ENCODE peak calls at places on chromosomes 16 and 17, in five cellular contexts. C, O, P, F and Y are unnamed samples. For H3K4me1, the result is how much of the 10 kb centered on the place peaks cover.

GRCh38 chr17:78484300-78485159 is 92.7 kb downstream of the DNAH17 start:
- DNase-seq in C (peak), O (no peak), P (peak), F (no peak), Y (peak)

GRCh38 chr16:1560866-1561265 is 27.4 kb downstream of the TMEM204 start:
- DNase-seq in C (no peak), O (no peak), P (no peak), F (no peak), Y (no peak)

GRCh38 chr16:76837872-76838271 is 353.1 kb upstream of the MON1B start:
- DNase-seq in C (no peak), O (no peak), P (no peak), F (peak), Y (no peak)

GRCh38 chr17:63697341-63698286 is 2.3 kb downstream of the LIMD2 start:
- DNase-seq in C (peak), O (no peak), P (no peak), F (peak), Y (peak)

GRCh38 chr17:63500548-63501390 is 22.4 kb upstream of the KCNH6 start:
- DNase-seq in C (no peak), O (no peak), P (no peak), F (no peak), Y (no peak)

GRCh38 chr17:67818110-67819002 is 6.9 kb upstream of the BPTF start:
- DNase-seq in C (no peak), O (no peak), P (no peak), F (no peak), Y (no peak)

GRCh38 chr17:56834380-56835258 is 668 bp downstream of the DGKE start:
- DNase-seq in C (peak), O (peak), P (peak), F (peak), Y (peak)

GRCh38 chr17:5516060-5516792 is 29.9 kb downstream of the MIS12 start:
- DNase-seq in C (no peak), O (no peak), P (no peak), F (peak), Y (peak)

GRCh38 chr17:28549274-28550132 is 2.9 kb downstream of the UNC119 start:
- DNase-seq in C (no peak), O (no peak), P (no peak), F (no peak), Y (no peak)

GRCh38 chr17:42706732-42707131 is 24.4 kb downstream of the CNTNAP1 start:
- DNase-seq in C (no peak), O (no peak), P (no peak), F (no peak), Y (no peak)

GRCh38 chr16:4917117-4917516 is 19.8 kb downstream of the PPL start:
- DNase-seq in C (no peak), O (no peak), P (no peak), F (no peak), Y (peak)

GRCh38 chr16:4920826-4921225 is 16.1 kb downstream of the PPL start:
- DNase-seq in C (no peak), O (no peak), P (no peak), F (no peak), Y (peak)

GRCh38 chr16:4915226-4915761 is 21.7 kb downstream of the PPL start:
- DNase-seq in C (no peak), O (no peak), P (no peak), F (peak), Y (peak)

GRCh38 chr16:4922721-4923342 is 14.1 kb downstream of the PPL start:
- DNase-seq in C (no peak), O (no peak), P (no peak), F (no peak), Y (no peak)

DNA sequence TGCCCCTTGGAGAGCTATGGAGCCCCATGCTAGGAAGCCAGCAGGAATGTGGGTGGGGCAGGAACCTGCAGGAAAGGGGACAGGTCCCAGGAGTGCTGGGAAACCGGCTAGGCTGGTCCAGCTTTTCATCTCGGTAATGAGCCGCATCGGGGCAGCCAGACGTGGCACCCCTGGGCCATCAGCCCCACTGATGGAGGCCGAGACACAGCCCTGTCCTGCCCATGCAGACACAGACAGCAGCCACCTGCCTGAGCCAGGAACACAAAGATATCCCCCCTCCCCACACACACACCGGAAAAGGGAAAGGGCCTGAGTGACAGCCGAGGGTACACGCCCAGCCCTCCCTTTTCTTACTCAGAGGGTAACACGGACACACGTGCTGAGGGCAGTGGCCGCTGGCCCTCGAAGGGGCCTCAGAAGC is 18.1 kb downstream of the PPL start:
- DNase-seq in C (peak), O (no peak), P (no peak), F (peak), Y (no peak)
- H2BK12ac ChIP-seq in C (no peak), O (no peak), P (no peak), F (no peak), Y (no peak)

DNA sequence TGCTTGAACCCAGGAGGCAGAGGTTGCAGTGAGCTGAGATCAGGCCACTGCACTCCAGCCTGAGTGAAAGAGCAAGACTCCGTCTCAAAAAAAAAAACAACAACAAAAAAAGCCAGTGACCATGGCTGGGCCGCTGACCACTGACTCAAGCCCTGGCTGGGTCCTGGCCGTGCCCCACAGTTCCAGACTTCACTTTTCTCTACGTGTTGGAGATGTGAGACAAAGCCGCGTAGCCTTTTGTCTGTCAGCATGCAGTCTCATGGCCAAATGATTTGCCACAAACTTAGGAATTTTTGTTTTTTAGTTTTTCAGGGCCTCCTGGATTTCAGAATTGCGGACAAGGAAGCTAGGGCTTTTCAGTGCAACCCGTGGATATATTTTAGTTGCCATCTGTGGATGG is 89.3 kb upstream of the CIBAR2 start:
- DNase-seq in C (no peak), O (no peak), P (no peak), F (no peak), Y (no peak)
- H3K4me1 ChIP-seq in C (under half), O (under half), P (under half), F (under half), Y (half or more)

DNA sequence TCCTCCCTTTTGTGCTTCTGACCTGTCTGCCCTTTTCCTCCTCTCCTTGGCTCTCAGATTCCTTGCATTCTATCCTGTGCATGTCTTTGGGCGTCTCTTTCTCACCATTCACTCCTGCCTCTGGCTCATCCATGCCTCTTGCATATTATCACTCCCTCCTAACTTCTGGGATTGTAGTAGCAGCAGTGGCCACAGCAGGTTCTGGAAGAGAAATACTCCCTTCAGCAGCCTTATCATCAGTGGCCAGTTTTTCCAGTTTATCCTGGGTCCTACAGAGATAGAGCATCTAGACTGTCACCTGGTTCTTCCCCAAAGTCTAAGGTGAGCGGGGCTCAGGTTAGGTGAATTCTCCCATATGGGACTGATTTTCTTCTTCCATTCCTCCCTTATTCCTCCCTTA is 354.0 kb upstream of the CCL2 start:
- DNase-seq in C (no peak), O (no peak), P (no peak), F (no peak), Y (no peak)
- H2BK12ac ChIP-seq in C (no peak), O (no peak), P (no peak), F (no peak), Y (no peak)

GRCh38 chr16:67163164-67163902 is 1.2 kb upstream of the HSF4 start:
- DNase-seq in C (no peak), O (no peak), P (no peak), F (peak), Y (peak)
- H3K4me1 ChIP-seq in C (under half), O (under half), P (under half), F (under half), Y (half or more)

GRCh38 chr16:51103590-51103989 is 47.5 kb downstream of the SALL1 start:
- DNase-seq in C (no peak), O (no peak), P (no peak), F (no peak), Y (no peak)
- H2BK12ac ChIP-seq in C (no peak), O (no peak), P (no peak), F (no peak), Y (no peak)

GRCh38 chr17:81044764-81045589 is 10.0 kb downstream of the BAIAP2 start:
- DNase-seq in C (no peak), O (no peak), P (no peak), F (peak), Y (peak)
- H3K4me1 ChIP-seq in C (under half), O (under half), P (under half), F (under half), Y (half or more)

GRCh38 chr17:11871773-11872172 is 125.5 kb downstream of the ZNF18 start:
- DNase-seq in C (no peak), O (no peak), P (no peak), F (no peak), Y (no peak)
- H2BK12ac ChIP-seq in C (no peak), O (no peak), P (no peak), F (no peak), Y (no peak)

DNA sequence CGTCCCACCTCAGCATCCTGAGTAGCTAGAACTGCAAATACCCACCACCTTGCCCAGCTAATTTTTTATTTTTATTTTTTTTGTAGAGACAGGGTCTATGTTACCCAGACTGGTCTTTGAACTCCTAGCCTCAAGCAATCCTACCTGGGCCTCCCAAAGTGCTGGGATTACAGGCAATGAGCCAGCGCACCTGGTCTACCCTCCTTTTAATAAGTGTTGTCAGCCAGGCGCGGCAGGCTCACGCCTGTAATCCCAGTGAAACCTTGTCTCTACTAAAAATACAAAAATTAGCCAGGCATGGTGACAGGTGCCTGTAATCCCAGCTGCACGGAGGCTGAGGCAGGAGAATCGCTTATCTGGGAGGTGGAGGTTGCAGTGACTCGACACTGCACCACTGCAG is 19.3 kb downstream of the RFFL start:
- DNase-seq in C (no peak), O (no peak), P (no peak), F (no peak), Y (no peak)
- H3K4me1 ChIP-seq in C (under half), O (under half), P (under half), F (under half), Y (under half)

DNA sequence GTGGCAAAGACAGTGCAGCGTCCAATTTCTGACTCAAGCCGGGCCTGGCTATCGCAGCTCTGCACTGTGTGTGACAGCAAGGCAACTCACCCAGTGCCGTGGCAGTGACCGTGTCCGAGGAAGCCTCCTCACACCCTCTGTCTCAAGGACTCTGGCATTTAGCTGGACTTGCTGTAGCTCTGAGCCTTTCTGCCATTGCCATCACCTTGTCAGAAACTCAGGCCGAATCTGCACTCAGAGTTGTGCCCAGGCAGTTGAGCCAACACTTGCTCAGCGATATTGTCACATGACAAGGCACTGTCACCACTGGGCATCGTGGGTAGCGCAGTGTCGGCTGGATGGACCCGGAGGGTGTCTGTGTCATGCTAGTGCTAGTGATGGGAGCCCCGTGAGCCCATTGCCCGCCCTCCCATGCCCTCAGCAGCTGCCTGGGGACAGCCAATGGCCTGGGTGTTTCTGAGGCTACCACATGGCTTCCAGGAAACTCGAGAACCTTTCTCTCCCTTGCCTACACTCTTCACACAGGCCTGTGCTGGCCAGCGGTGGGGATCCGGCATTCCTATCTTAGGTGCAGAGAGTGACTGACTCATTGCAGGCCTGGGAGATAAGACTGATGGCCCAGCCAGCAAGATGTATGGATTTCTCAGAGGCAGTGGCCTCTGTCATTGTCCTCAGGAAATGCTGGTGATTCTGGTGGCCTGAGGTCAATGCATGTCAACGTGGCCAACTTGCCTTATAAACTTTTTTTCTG is 22.1 kb upstream of the STH start:
- DNase-seq in C (no peak), O (no peak), P (no peak), F (peak), Y (peak)
- H2BK12ac ChIP-seq in C (no peak), O (no peak), P (no peak), F (no peak), Y (peak)

GRCh38 chr16:27892879-27893278 is 170.6 kb downstream of the GSG1L start:
- DNase-seq in C (peak), O (peak), P (no peak), F (peak), Y (no peak)

GRCh38 chr16:27890006-27890405 is 173.5 kb downstream of the GSG1L start:
- DNase-seq in C (no peak), O (no peak), P (no peak), F (no peak), Y (no peak)

GRCh38 chr16:27894441-27894840 is 169.1 kb downstream of the GSG1L start:
- DNase-seq in C (no peak), O (no peak), P (no peak), F (no peak), Y (no peak)

GRCh38 chr16:27890866-27891265 is 172.6 kb downstream of the GSG1L start:
- DNase-seq in C (no peak), O (no peak), P (no peak), F (no peak), Y (no peak)
- H3K4me1 ChIP-seq in C (under half), O (under half), P (under half), F (under half), Y (under half)